ENCODE peak calls at places on chromosomes 13 and 19, in six cellular contexts. I is right lobe of liver; A is T-helper 1 cell; Y is BJ; L is activated T-helper 1 cell treated with anti-CD3 and anti-CD28 coated beads, Interleukin-12 subunit alpha, Interleukin-12 subunit beta, Interleukin-2, Interleukin-4 antibody, amounts not matched to agents 30 ng/mL and 10 ng/mL and 1 ng/mL, durations not matched to agents 14 hours and 24 hours and 36 hours; R is central memory CD4-positive, alpha-beta T cell. P is an unnamed sample.

GRCh38 chr13:95833713-95834112 is 156.8 kb downstream of the DNAJC3 start:
- DNase-seq in R (no peak), Y (no peak), L (no peak), A (no peak), I (no peak), P (no peak)

GRCh38 chr13:76934671-76935070 is 13.6 kb upstream of the ACOD1 start:
- DNase-seq in L (no peak), R (no peak), A (no peak), I (no peak), Y (no peak), P (no peak)

GRCh38 chr13:58018865-58019264 is 387.3 kb downstream of the PCDH17 start:
- DNase-seq in Y (no peak), I (no peak), L (no peak), A (no peak), R (no peak), P (no peak)

GRCh38 chr13:95800455-95800854 is 123.5 kb downstream of the DNAJC3 start:
- DNase-seq in A (no peak), L (no peak), I (no peak), Y (peak), R (no peak), P (no peak)

GRCh38 chr19:2035590-2035991 is 15.5 kb downstream of the MKNK2 start:
- DNase-seq in R (no peak), L (no peak), A (peak), I (no peak), Y (no peak), P (no peak)

GRCh38 chr13:36814465-36814864 is 4.6 kb upstream of the RFXAP start:
- DNase-seq in I (no peak), Y (no peak), A (no peak), R (no peak), L (no peak), P (no peak)

GRCh38 chr13:38563739-38564138 is 123.1 kb upstream of the FREM2 start:
- DNase-seq in I (no peak), L (no peak), Y (no peak), R (no peak), A (no peak), P (no peak)

GRCh38 chr13:110509971-110510786 is 51.3 kb downstream of the RAB20 start:
- DNase-seq in Y (no peak), I (no peak), R (no peak), L (no peak), A (no peak), P (no peak)

GRCh38 chr13:102277286-102277685 is 124.6 kb downstream of the FGF14 start:
- DNase-seq in L (no peak), Y (no peak), A (no peak), R (no peak), I (no peak), P (no peak)

GRCh38 chr19:12785431-12786011 is 5.8 kb upstream of the JUNB start:
- DNase-seq in A (no peak), L (no peak), I (no peak), R (peak), Y (no peak), P (peak)

GRCh38 chr19:4534836-4535658 is at the start of gene PLIN5:
- DNase-seq in R (no peak), Y (no peak), L (no peak), A (no peak), I (peak), P (no peak)

GRCh38 chr19:8487137-8487851 is 15.1 kb downstream of the PRAM1 start:
- DNase-seq in R (peak), Y (no peak), L (peak), A (peak), I (no peak), P (no peak)

GRCh38 chr19:10895920-10896319 is 24.6 kb downstream of the CARM1 start:
- DNase-seq in R (no peak), I (no peak), Y (no peak), L (no peak), A (no peak), P (no peak)

GRCh38 chr13:29730253-29730652 is 120.2 kb downstream of the UBL3 start:
- DNase-seq in L (no peak), I (no peak), A (no peak), Y (no peak), R (no peak), P (no peak)

GRCh38 chr13:111899714-111900389 is 167.1 kb upstream of the SOX1 start:
- DNase-seq in R (no peak), I (no peak), A (no peak), Y (no peak), L (no peak), P (no peak)

GRCh38 chr13:98298599-98298998 is 121.5 kb upstream of the RNF113B start:
- DNase-seq in R (no peak), I (no peak), A (no peak), L (no peak), Y (no peak), P (no peak)

GRCh38 chr13:110278859-110279258 is 28.1 kb downstream of the COL4A1 start:
- DNase-seq in A (no peak), Y (no peak), R (no peak), L (no peak), I (no peak), P (no peak)

GRCh38 chr13:46983881-46984280 is 87.0 kb upstream of the HTR2A start:
- DNase-seq in A (peak), R (no peak), Y (no peak), I (no peak), L (no peak), P (no peak)

GRCh38 chr19:12527034-12527836 is 24.0 kb downstream of the ZNF564 start:
- DNase-seq in I (no peak), Y (no peak), L (no peak), R (no peak), A (peak), P (no peak)

GRCh38 chr13:93411281-93411680 is 184.7 kb downstream of the GPC6 start:
- DNase-seq in Y (no peak), A (no peak), R (no peak), I (no peak), L (no peak), P (no peak)

GRCh38 chr13:48066310-48066989 is 28.5 kb downstream of the MED4 start:
- DNase-seq in L (peak), I (no peak), A (peak), Y (no peak), R (no peak), P (no peak)

P was measured in MG63.